ENCODE peak calls at places on chromosomes 11 and 22, in ten cellular contexts. One of them, this sample, is unnamed.

GRCh38 chr22:33188316-33188715 is 130.1 kb upstream of the SYN3 start:
- DNase-seq in A549: no peak
- DNase-seq in hypothalamus: no peak
- DNase-seq in ascending aorta: no peak
- DNase-seq in fibroblast of mammary gland: peak
- DNase-seq in ureter: no peak
- DNase-seq in fibroblast of pulmonary artery: peak
- DNase-seq in GOT3: no peak
- DNase-seq in Peyer's patch: no peak
- DNase-seq in body of pancreas: no peak
- DNase-seq in this sample: no peak

GRCh38 chr11:70104961-70105360 is 26.8 kb downstream of the ANO1 start:
- DNase-seq in A549: no peak
- DNase-seq in hypothalamus: no peak
- DNase-seq in ascending aorta: no peak
- DNase-seq in fibroblast of mammary gland: no peak
- DNase-seq in ureter: no peak
- DNase-seq in fibroblast of pulmonary artery: no peak
- DNase-seq in GOT3: no peak
- DNase-seq in Peyer's patch: no peak
- DNase-seq in body of pancreas: no peak
- DNase-seq in this sample: no peak

GRCh38 chr11:17528181-17528691 is 16.0 kb downstream of the USH1C start:
- DNase-seq in A549: peak
- DNase-seq in hypothalamus: no peak
- DNase-seq in ascending aorta: no peak
- DNase-seq in fibroblast of mammary gland: peak
- DNase-seq in ureter: no peak
- DNase-seq in fibroblast of pulmonary artery: peak
- DNase-seq in GOT3: no peak
- DNase-seq in Peyer's patch: peak
- DNase-seq in body of pancreas: peak
- DNase-seq in this sample: peak

GRCh38 chr11:9214765-9215164 is 50.4 kb downstream of the DENND5A start:
- DNase-seq in A549: no peak
- DNase-seq in hypothalamus: no peak
- DNase-seq in ascending aorta: no peak
- DNase-seq in fibroblast of mammary gland: peak
- DNase-seq in ureter: no peak
- DNase-seq in fibroblast of pulmonary artery: no peak
- DNase-seq in GOT3: no peak
- DNase-seq in Peyer's patch: no peak
- DNase-seq in body of pancreas: no peak
- DNase-seq in this sample: no peak

GRCh38 chr11:75868990-75869389 is 54.0 kb downstream of the UVRAG start:
- DNase-seq in A549: no peak
- DNase-seq in hypothalamus: no peak
- DNase-seq in ascending aorta: no peak
- DNase-seq in fibroblast of mammary gland: no peak
- DNase-seq in ureter: no peak
- DNase-seq in fibroblast of pulmonary artery: no peak
- DNase-seq in GOT3: no peak
- DNase-seq in Peyer's patch: no peak
- DNase-seq in body of pancreas: peak
- DNase-seq in this sample: no peak

GRCh38 chr11:1260023-1260501 is 37.2 kb downstream of the MUC5B start:
- DNase-seq in A549: peak
- DNase-seq in hypothalamus: no peak
- DNase-seq in ascending aorta: no peak
- DNase-seq in fibroblast of mammary gland: peak
- DNase-seq in ureter: no peak
- DNase-seq in fibroblast of pulmonary artery: peak
- DNase-seq in GOT3: no peak
- DNase-seq in Peyer's patch: no peak
- DNase-seq in body of pancreas: no peak
- DNase-seq in this sample: peak

GRCh38 chr11:93444671-93445073 is 98.5 kb downstream of the SMCO4 start:
- DNase-seq in A549: no peak
- DNase-seq in hypothalamus: no peak
- DNase-seq in ascending aorta: no peak
- DNase-seq in fibroblast of mammary gland: peak
- DNase-seq in ureter: no peak
- DNase-seq in fibroblast of pulmonary artery: peak
- DNase-seq in GOT3: no peak
- DNase-seq in Peyer's patch: no peak
- DNase-seq in body of pancreas: peak
- DNase-seq in this sample: no peak

GRCh38 chr22:23166841-23167610 is 13.3 kb upstream of the BCR start:
- DNase-seq in A549: no peak
- DNase-seq in hypothalamus: no peak
- DNase-seq in ascending aorta: no peak
- DNase-seq in fibroblast of mammary gland: no peak
- DNase-seq in ureter: no peak
- DNase-seq in fibroblast of pulmonary artery: no peak
- DNase-seq in GOT3: no peak
- DNase-seq in Peyer's patch: no peak
- DNase-seq in body of pancreas: no peak
- DNase-seq in this sample: no peak

GRCh38 chr11:92224394-92225205 is at the start of gene FAT3:
- DNase-seq in A549: peak
- DNase-seq in hypothalamus: peak
- DNase-seq in ascending aorta: peak
- DNase-seq in fibroblast of mammary gland: peak
- DNase-seq in ureter: peak
- DNase-seq in fibroblast of pulmonary artery: peak
- DNase-seq in GOT3: no peak
- DNase-seq in Peyer's patch: no peak
- DNase-seq in body of pancreas: peak
- DNase-seq in this sample: no peak

GRCh38 chr11:122248130-122248529 is 132.1 kb upstream of the BLID start:
- DNase-seq in A549: no peak
- DNase-seq in hypothalamus: no peak
- DNase-seq in ascending aorta: no peak
- DNase-seq in fibroblast of mammary gland: no peak
- DNase-seq in ureter: no peak
- DNase-seq in fibroblast of pulmonary artery: no peak
- DNase-seq in GOT3: no peak
- DNase-seq in Peyer's patch: no peak
- DNase-seq in body of pancreas: peak
- DNase-seq in this sample: no peak

GRCh38 chr22:40289991-40290459 is 56.3 kb upstream of the ADSL start:
- DNase-seq in A549: no peak
- DNase-seq in hypothalamus: no peak
- DNase-seq in ascending aorta: no peak
- DNase-seq in fibroblast of mammary gland: no peak
- DNase-seq in ureter: no peak
- DNase-seq in fibroblast of pulmonary artery: no peak
- DNase-seq in GOT3: no peak
- DNase-seq in Peyer's patch: peak
- DNase-seq in body of pancreas: no peak
- DNase-seq in this sample: no peak

GRCh38 chr22:24430431-24431308 is 3.3 kb downstream of the ADORA2A start:
- DNase-seq in A549: no peak
- DNase-seq in hypothalamus: no peak
- DNase-seq in ascending aorta: no peak
- DNase-seq in fibroblast of mammary gland: no peak
- DNase-seq in ureter: no peak
- DNase-seq in fibroblast of pulmonary artery: no peak
- DNase-seq in GOT3: no peak
- DNase-seq in Peyer's patch: no peak
- DNase-seq in body of pancreas: no peak
- DNase-seq in this sample: no peak

GRCh38 chr11:34637303-34637702 is 16.4 kb downstream of the EHF start:
- DNase-seq in A549: no peak
- DNase-seq in hypothalamus: no peak
- DNase-seq in ascending aorta: no peak
- DNase-seq in fibroblast of mammary gland: no peak
- DNase-seq in ureter: no peak
- DNase-seq in fibroblast of pulmonary artery: no peak
- DNase-seq in GOT3: no peak
- DNase-seq in Peyer's patch: no peak
- DNase-seq in body of pancreas: peak
- DNase-seq in this sample: peak

GRCh38 chr22:32353840-32354239 is 3.8 kb upstream of the RFPL3 start:
- DNase-seq in A549: no peak
- DNase-seq in hypothalamus: no peak
- DNase-seq in ascending aorta: no peak
- DNase-seq in fibroblast of mammary gland: no peak
- DNase-seq in ureter: no peak
- DNase-seq in fibroblast of pulmonary artery: no peak
- DNase-seq in GOT3: no peak
- DNase-seq in Peyer's patch: no peak
- DNase-seq in body of pancreas: no peak
- DNase-seq in this sample: no peak

GRCh38 chr11:102837151-102837550 is 6.3 kb downstream of the MMP3 start:
- DNase-seq in A549: no peak
- DNase-seq in hypothalamus: no peak
- DNase-seq in ascending aorta: no peak
- DNase-seq in fibroblast of mammary gland: no peak
- DNase-seq in ureter: no peak
- DNase-seq in fibroblast of pulmonary artery: no peak
- DNase-seq in GOT3: no peak
- DNase-seq in Peyer's patch: no peak
- DNase-seq in body of pancreas: no peak
- DNase-seq in this sample: no peak

GRCh38 chr22:22394589-22394988 is 114.0 kb downstream of the ZNF280B start:
- DNase-seq in A549: no peak
- DNase-seq in hypothalamus: no peak
- DNase-seq in ascending aorta: no peak
- DNase-seq in fibroblast of mammary gland: no peak
- DNase-seq in ureter: no peak
- DNase-seq in fibroblast of pulmonary artery: no peak
- DNase-seq in GOT3: no peak
- DNase-seq in Peyer's patch: peak
- DNase-seq in body of pancreas: no peak
- DNase-seq in this sample: no peak

GRCh38 chr11:117538731-117539130 is 211.1 kb downstream of the CEP164 start:
- DNase-seq in A549: no peak
- DNase-seq in hypothalamus: no peak
- DNase-seq in ascending aorta: no peak
- DNase-seq in fibroblast of mammary gland: no peak
- DNase-seq in ureter: no peak
- DNase-seq in fibroblast of pulmonary artery: no peak
- DNase-seq in GOT3: no peak
- DNase-seq in Peyer's patch: no peak
- DNase-seq in body of pancreas: no peak
- DNase-seq in this sample: no peak

GRCh38 chr22:30208631-30209603 is 37.6 kb downstream of the LIF start:
- DNase-seq in A549: no peak
- DNase-seq in hypothalamus: no peak
- DNase-seq in ascending aorta: peak
- DNase-seq in fibroblast of mammary gland: peak
- DNase-seq in ureter: peak
- DNase-seq in fibroblast of pulmonary artery: peak
- DNase-seq in GOT3: no peak
- DNase-seq in Peyer's patch: no peak
- DNase-seq in body of pancreas: peak
- DNase-seq in this sample: no peak

This sample was measured in T47D.